ENCODE peak calls at places on chromosomes 13 and 19, in seven cellular contexts. K is A549; P is activated T-cell treated with anti-CD3 and anti-CD28 coated beads, Interleukin-2, amount 50 U/mL, for 72 hours; R is stimulated activated CD4-positive, alpha-beta T cell treated with anti-CD3 and anti-CD28 coated beads, Interleukin-1b, Interleukin-23, amount 100 ng/mL, for 1 hour; Z is stimulated activated naive CD4-positive, alpha-beta T cell treated with Interleukin-2 at 50 U/mL for 16 hours; B is keratinocyte; V is HCEC 1CT. J is an unnamed sample.

GRCh38 chr19:47275866-47276461 is 1.3 kb downstream of the INAFM1 start:
- DNase-seq in Z (no peak), R (no peak), P (no peak), K (no peak), B (no peak), V (peak; percentile 13), J (no peak)

GRCh38 chr13:96984061-96984508 is 10.2 kb downstream of the OXGR1 start:
- DNase-seq in R (no peak), Z (no peak), P (no peak), K (no peak), V (peak; percentile 33), B (no peak), J (peak; percentile 66)

GRCh38 chr13:23991119-23991518 is 93.8 kb upstream of the C1QTNF9B start:
- DNase-seq in V (no peak), R (no peak), P (no peak), K (no peak), Z (no peak), B (no peak), J (no peak)

GRCh38 chr13:74641586-74641985 is 507.4 kb upstream of the KLF12 start:
- DNase-seq in Z (no peak), V (peak; percentile 5), R (no peak), K (no peak), B (no peak), P (no peak), J (peak; percentile 39)

GRCh38 chr13:20146381-20146780 is 14.5 kb downstream of the GJA3 start:
- DNase-seq in B (no peak), K (no peak), Z (no peak), V (no peak), P (no peak), R (no peak), J (no peak)

GRCh38 chr13:47796816-47797215 is 204.3 kb downstream of the SUCLA2 start:
- DNase-seq in R (no peak), B (no peak), P (no peak), Z (no peak), K (no peak), V (no peak), J (no peak)

GRCh38 chr19:47490031-47490430 is 6.0 kb upstream of the KPTN start:
- DNase-seq in R (no peak), P (no peak), K (no peak), V (no peak), Z (no peak), B (no peak), J (no peak)

GRCh38 chr19:39557791-39558622 is 18.0 kb upstream of the EID2 start:
- DNase-seq in P (no peak), R (no peak), B (no peak), K (no peak), V (no peak), Z (peak; percentile 7), J (no peak)

GRCh38 chr19:13024126-13024957 is 29.1 kb downstream of the NFIX start:
- DNase-seq in K (no peak), B (no peak), P (no peak), V (peak; percentile 35), R (no peak), Z (no peak), J (no peak)

GRCh38 chr19:41552558-41552957 is 23.4 kb upstream of the CEACAM21 start:
- DNase-seq in B (no peak), V (no peak), Z (no peak), K (no peak), P (no peak), R (no peak), J (no peak)

GRCh38 chr19:54186934-54187381 is 2.4 kb downstream of the MBOAT7 start:
- DNase-seq in K (no peak), V (no peak), R (no peak), P (no peak), Z (no peak), B (no peak), J (no peak)

GRCh38 chr13:113793718-113794085 is 34.7 kb downstream of the TMEM255B start:
- DNase-seq in Z (no peak), R (no peak), B (no peak), P (no peak), K (no peak), V (no peak), J (no peak)

GRCh38 chr19:1592023-1592754 is 476 bp downstream of the MBD3 start:
- DNase-seq in K (peak; percentile 90), V (peak; percentile 86), P (peak; percentile 92), Z (peak; percentile 78), R (peak; percentile 61), B (peak; percentile 59), J (peak; percentile 24)

GRCh38 chr13:38620876-38621275 is 66.0 kb upstream of the FREM2 start:
- DNase-seq in P (no peak), K (no peak), V (no peak), B (no peak), Z (no peak), R (no peak), J (no peak)

GRCh38 chr13:24152292-24153214 is 8.0 kb upstream of the SPATA13 start:
- DNase-seq in Z (no peak), V (no peak), K (no peak), B (no peak), R (no peak), P (no peak), J (no peak)

GRCh38 chr19:18119243-18120105 is 21.9 kb downstream of the MAST3 start:
- DNase-seq in V (no peak), P (peak; percentile 61), K (no peak), Z (peak; percentile 58), B (no peak), R (no peak), J (no peak)

GRCh38 chr19:55675661-55676354 is 782 bp downstream of the EPN1 start:
- DNase-seq in K (no peak), P (no peak), R (no peak), V (no peak), B (no peak), Z (no peak), J (no peak)

GRCh38 chr13:67619346-67619745 is 389.2 kb upstream of the PCDH9 start:
- DNase-seq in V (peak; percentile 58), R (no peak), P (no peak), B (no peak), K (no peak), Z (no peak), J (no peak)

GRCh38 chr13:97911311-97912138 is 42.0 kb upstream of the IPO5 start:
- DNase-seq in R (no peak), V (peak; percentile 51), K (peak; percentile 36), P (peak; percentile 33), Z (no peak), B (no peak), J (peak; percentile 6)

GRCh38 chr19:44657211-44657921 is 13.7 kb downstream of the PVR start:
- DNase-seq in R (peak; percentile 11), P (peak; percentile 81), B (no peak), V (peak; percentile 23), Z (peak; percentile 55), K (peak; percentile 77), J (no peak)

GRCh38 chr19:13637664-13638063 is 126.7 kb upstream of the MRI1 start:
- DNase-seq in B (no peak), K (no peak), V (peak; percentile 72), P (no peak), Z (no peak), R (no peak), J (no peak)

GRCh38 chr19:31496076-31496475 is 146.8 kb upstream of the TSHZ3 start:
- DNase-seq in B (no peak), K (no peak), R (no peak), V (no peak), P (no peak), Z (no peak), J (no peak)

GRCh38 chr19:7200739-7201138 is 93.5 kb downstream of the INSR start:
- DNase-seq in R (no peak), V (no peak), P (peak; percentile 35), K (no peak), B (no peak), Z (no peak), J (no peak)

GRCh38 chr13:41643502-41643901 is 186.2 kb downstream of the RGCC start:
- DNase-seq in K (no peak), R (no peak), Z (no peak), V (no peak), B (no peak), P (no peak), J (no peak)

GRCh38 chr13:46149272-46150133 is 32.5 kb downstream of the LCP1 start:
- DNase-seq in B (no peak), V (peak; percentile 6), P (peak; percentile 49), R (no peak), K (no peak), Z (peak; percentile 13), J (no peak)

GRCh38 chr13:84844473-84844872 is 954.7 kb downstream of the SLITRK6 start:
- DNase-seq in R (no peak), P (no peak), Z (no peak), B (no peak), K (peak; percentile 10), V (peak; percentile 39), J (no peak)

GRCh38 chr13:109974354-109974753 is 188.0 kb upstream of the IRS2 start:
- DNase-seq in R (no peak), Z (no peak), V (no peak), B (no peak), P (no peak), K (no peak), J (no peak)

GRCh38 chr19:41657157-41657556 is 30.3 kb upstream of the CEACAM4 start:
- DNase-seq in B (no peak), V (no peak), K (no peak), P (peak; percentile 13), R (no peak), Z (no peak), J (no peak)

GRCh38 chr13:55402867-55403266 is 1737.9 kb upstream of the PRR20A start:
- DNase-seq in Z (no peak), V (no peak), R (no peak), P (no peak), K (no peak), B (no peak), J (no peak)

J was measured in epithelial cell of prostate.